ENCODE peak calls at places on chromosomes 6 and 20, in four cellular contexts. R is breast epithelium, P is lower leg skin, M is heart left ventricle. N is an unnamed sample.

GRCh38 chr6:15408008-15408407 is 162.1 kb downstream of the JARID2 start:
- DNase-seq in R (no peak), P (no peak), M (no peak), N (no peak)

GRCh38 chr20:9185511-9185910 is 116.6 kb downstream of the PLCB4 start:
- DNase-seq in R (no peak), P (no peak), M (no peak), N (no peak)

GRCh38 chr6:12576389-12576788 is 140.2 kb upstream of the PHACTR1 start:
- DNase-seq in R (no peak), P (no peak), M (no peak), N (no peak)

GRCh38 chr6:36126121-36126520 is 4.2 kb upstream of the MAPK13 start:
- DNase-seq in R (no peak), P (peak), M (no peak), N (no peak)

GRCh38 chr6:130872250-130873095 is 45.3 kb downstream of the SMLR1 start:
- DNase-seq in R (peak), P (peak), M (peak), N (peak)

GRCh38 chr6:28807682-28808280 is 116.0 kb downstream of the TRIM27 start:
- DNase-seq in R (no peak), P (no peak), M (no peak), N (no peak)

GRCh38 chr6:129730477-129731165 is 20.6 kb upstream of the ARHGAP18 start:
- DNase-seq in R (no peak), P (no peak), M (no peak), N (no peak)

GRCh38 chr6:159715168-159715567 is 12.1 kb upstream of the WTAP start:
- DNase-seq in R (no peak), P (no peak), M (no peak), N (no peak)

GRCh38 chr6:30158475-30159025 is 2.5 kb downstream of the TRIM10 start:
- DNase-seq in R (no peak), P (no peak), M (no peak), N (no peak)

GRCh38 chr6:128239898-128240509 is 280.4 kb downstream of the PTPRK start:
- DNase-seq in R (no peak), P (no peak), M (no peak), N (no peak)

GRCh38 chr6:132937466-132937906 is 123.1 kb downstream of the RPS12 start:
- DNase-seq in R (peak), P (no peak), M (peak), N (peak)

GRCh38 chr6:124463271-124463670 is 499.0 kb upstream of the RNF217 start:
- DNase-seq in R (no peak), P (no peak), M (no peak), N (no peak)

GRCh38 chr6:116887168-116887567 is 10.1 kb downstream of the RFX6 start:
- DNase-seq in R (no peak), P (no peak), M (no peak), N (no peak)

GRCh38 chr6:161079566-161080262 is 88.1 kb downstream of the MAP3K4 start:
- DNase-seq in R (no peak), P (no peak), M (no peak), N (peak)

GRCh38 chr6:122264557-122264956 is 134.9 kb upstream of the HSF2 start:
- DNase-seq in R (no peak), P (no peak), M (no peak), N (no peak)

GRCh38 chr6:72406517-72406916 is 215.3 kb upstream of the KCNQ5 start:
- DNase-seq in R (no peak), P (no peak), M (no peak), N (no peak)

GRCh38 chr6:21941926-21942325 is 348.4 kb downstream of the SOX4 start:
- DNase-seq in R (no peak), P (no peak), M (no peak), N (no peak)

GRCh38 chr6:100946021-100946540 is 65.0 kb upstream of the ASCC3 start:
- DNase-seq in R (no peak), P (no peak), M (no peak), N (no peak)

GRCh38 chr6:149166324-149166723 is 151.2 kb upstream of the TAB2 start:
- DNase-seq in R (no peak), P (no peak), M (no peak), N (no peak)

GRCh38 chr6:39416026-39416425 is 93.5 kb upstream of the KCNK16 start:
- DNase-seq in R (no peak), P (no peak), M (no peak), N (no peak)

GRCh38 chr6:107822154-107823046 is 1.7 kb downstream of the SCML4 start:
- DNase-seq in R (no peak), P (no peak), M (no peak), N (no peak)

GRCh38 chr20:45426621-45427020 is 10.7 kb downstream of the PIGT start:
- DNase-seq in R (no peak), P (no peak), M (no peak), N (no peak)

GRCh38 chr6:109002100-109002697 is 92.4 kb downstream of the SESN1 start:
- DNase-seq in R (no peak), P (no peak), M (no peak), N (no peak)

GRCh38 chr6:22248513-22249308 is 48.1 kb downstream of the PRL start:
- DNase-seq in R (no peak), P (no peak), M (no peak), N (no peak)

GRCh38 chr6:72218125-72218524 is 331.8 kb downstream of the RIMS1 start:
- DNase-seq in R (no peak), P (no peak), M (no peak), N (peak)

GRCh38 chr6:69907981-69908498 is 41.7 kb downstream of the COL19A1 start:
- DNase-seq in R (no peak), P (no peak), M (no peak), N (no peak)

GRCh38 chr20:58017237-58017969 is 211.1 kb downstream of the ANKRD60 start:
- DNase-seq in R (peak), P (peak), M (no peak), N (peak)

GRCh38 chr20:18588554-18589043 is 745 bp downstream of the DTD1 start:
- DNase-seq in R (no peak), P (no peak), M (no peak), N (no peak)

GRCh38 chr6:104558746-104559145 is 301.0 kb downstream of the HACE1 start:
- DNase-seq in R (no peak), P (no peak), M (no peak), N (no peak)

DNA sequence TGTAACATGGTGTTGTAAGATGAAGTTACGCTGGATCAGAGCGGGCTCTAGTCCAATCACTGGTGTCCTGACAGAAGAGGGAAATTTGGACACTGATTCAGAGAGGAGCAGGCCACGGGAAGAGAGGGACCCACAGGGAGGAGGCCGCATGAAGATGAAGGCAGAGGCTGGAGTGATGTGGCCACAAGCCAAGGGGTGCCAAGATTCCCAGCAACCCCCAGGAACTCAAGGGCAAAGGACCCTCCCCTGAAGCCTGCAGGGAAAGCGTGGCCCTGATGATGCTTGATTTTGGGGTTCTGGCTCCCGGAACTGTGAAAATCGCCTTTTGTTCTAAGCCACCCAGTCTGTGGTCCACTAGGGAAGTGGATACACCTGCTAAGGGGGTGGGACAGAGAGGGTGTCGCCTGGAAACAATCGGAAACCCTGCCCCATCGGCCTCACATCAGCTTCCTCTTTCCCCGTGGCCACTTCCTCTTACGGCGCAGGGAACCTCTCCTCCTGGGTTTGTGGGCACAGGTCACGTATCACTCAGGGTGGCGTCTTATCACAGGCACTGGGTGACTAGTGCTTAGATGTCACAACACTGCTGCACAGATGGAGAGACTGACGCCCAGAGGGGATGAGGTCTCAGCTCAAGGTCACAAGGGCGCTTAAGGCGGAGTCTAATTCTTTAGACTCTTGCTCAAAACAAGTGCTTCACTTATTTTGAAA is 58.0 kb downstream of the SULF2 start:
- DNase-seq in R (no peak), P (no peak), M (peak), N (no peak)
- TF ChIP-seq POLR2A in R (no peak), P (no peak), M (no peak), N (no peak)

DNA sequence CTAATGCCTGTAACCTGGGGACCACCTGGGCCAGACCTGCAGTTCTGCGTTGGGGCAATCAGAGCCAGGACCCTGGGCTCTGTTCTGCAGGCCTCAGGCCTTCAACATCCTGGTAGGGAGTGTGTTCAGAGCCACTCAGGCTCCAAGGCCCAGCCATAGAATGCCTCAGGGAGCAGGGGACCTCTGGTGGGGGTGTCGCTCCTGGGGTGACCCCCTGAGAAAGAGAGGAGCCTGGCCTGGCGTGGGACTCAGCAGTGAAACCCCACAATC is 12.5 kb downstream of the UCKL1 start:
- DNase-seq in R (no peak), P (no peak), M (no peak), N (no peak)
- TF ChIP-seq POLR2A in R (no peak), P (no peak), M (no peak), N (no peak)

GRCh38 chr6:79070206-79070825 is 7.7 kb downstream of the PHIP start:
- DNase-seq in R (no peak), P (no peak), M (no peak), N (no peak)
- TF ChIP-seq POLR2A in R (no peak), P (no peak), M (no peak), N (no peak)

GRCh38 chr6:45591306-45591705 is 213.6 kb upstream of the SUPT3H start:
- DNase-seq in R (no peak), P (no peak), M (no peak), N (no peak)
- TF ChIP-seq POLR2A in R (no peak), P (no peak), M (no peak), N (no peak)

GRCh38 chr20:63740070-63740500 is 509 bp downstream of the SLC2A4RG start:
- DNase-seq in R (no peak), P (peak), M (peak), N (peak)

GRCh38 chr20:63737940-63738686 is 1.5 kb upstream of the SLC2A4RG start:
- DNase-seq in R (no peak), P (peak), M (no peak), N (no peak)

GRCh38 chr20:63740501-63741353 is 1.2 kb downstream of the SLC2A4RG start:
- DNase-seq in R (peak), P (peak), M (peak), N (peak)

GRCh38 chr20:63738687-63739128 is 868 bp upstream of the SLC2A4RG start:
- DNase-seq in R (peak), P (peak), M (peak), N (no peak)

GRCh38 chr20:63739129-63740069 is at the start of gene SLC2A4RG:
- DNase-seq in R (peak), P (peak), M (peak), N (peak)
- TF ChIP-seq POLR2A in R (no peak), P (no peak), M (no peak), N (no peak)

GRCh38 chr20:62367136-62367482 is at the start of gene LAMA5:
- DNase-seq in R (no peak), P (no peak), M (peak), N (no peak)
- TF ChIP-seq POLR2A in R (no peak), P (no peak), M (peak), N (peak)

GRCh38 chr20:11777387-11777786 is 140.3 kb upstream of the BTBD3 start:
- DNase-seq in R (no peak), P (no peak), M (no peak), N (no peak)

GRCh38 chr20:11776687-11777086 is 141.0 kb upstream of the BTBD3 start:
- DNase-seq in R (no peak), P (no peak), M (no peak), N (no peak)

GRCh38 chr20:11777861-11778570 is 139.7 kb upstream of the BTBD3 start:
- DNase-seq in R (no peak), P (no peak), M (no peak), N (no peak)

GRCh38 chr20:11783102-11783861 is 134.4 kb upstream of the BTBD3 start:
- DNase-seq in R (no peak), P (no peak), M (no peak), N (no peak)

DNA sequence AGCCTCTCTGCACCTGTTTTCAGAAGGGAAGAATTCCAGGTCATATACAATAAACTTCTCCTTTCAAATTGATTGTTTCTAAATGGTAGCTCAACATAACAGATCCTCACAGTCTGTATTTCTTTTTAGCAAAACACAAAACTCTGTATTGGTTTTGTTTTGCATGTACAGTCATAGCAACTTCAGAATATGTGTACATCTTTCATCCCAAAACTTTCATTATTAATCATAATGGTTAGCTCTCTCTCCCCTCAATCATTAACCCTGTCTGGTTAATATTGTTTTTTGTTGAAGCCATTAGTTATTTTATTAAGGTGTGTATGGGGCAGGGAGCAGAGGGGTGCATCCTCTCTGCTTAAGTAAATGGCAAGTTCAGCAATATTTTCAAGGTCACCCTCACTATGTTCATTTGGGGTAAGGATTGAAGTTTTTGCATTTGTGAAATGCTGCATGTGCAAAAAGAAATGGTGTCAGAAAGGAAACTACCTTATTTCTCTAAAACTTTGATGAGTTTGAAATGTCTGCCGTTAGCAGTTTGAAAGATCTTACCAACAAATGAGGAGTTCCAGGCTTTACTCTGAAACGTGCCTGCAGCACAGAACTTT is 136.8 kb upstream of the BTBD3 start:
- DNase-seq in R (no peak), P (no peak), M (no peak), N (no peak)
- TF ChIP-seq POLR2A in R (no peak), P (no peak), M (no peak), N (no peak)

DNA sequence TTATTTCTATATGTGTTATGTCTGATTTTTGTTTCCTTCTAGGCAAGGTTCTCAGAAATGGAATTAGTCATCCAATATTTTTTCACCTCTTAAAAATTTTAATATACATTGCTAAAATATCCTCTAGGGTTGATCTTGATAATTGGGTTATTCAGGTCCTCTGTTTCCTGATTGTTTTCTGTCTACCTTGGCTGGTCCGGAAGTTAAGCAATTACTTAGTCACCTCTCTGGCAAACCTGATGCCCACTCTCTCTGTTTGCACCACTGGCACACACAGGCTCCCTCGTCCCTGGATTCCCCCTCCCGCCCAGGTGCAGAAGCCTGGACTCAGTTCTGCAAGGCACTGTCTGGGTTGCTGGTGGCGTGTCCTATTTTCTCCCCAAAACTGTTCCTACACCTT is 27.7 kb downstream of the CST9L start:
- DNase-seq in R (no peak), P (peak), M (no peak), N (no peak)
- TF ChIP-seq POLR2A in R (no peak), P (no peak), M (no peak), N (no peak)